ENCODE peak calls at places on chromosomes 4 and X, in four cellular contexts. I, T, K and M are unnamed samples.
A peak's percentile ranks its signal among the peaks of the same experiment; 100 is the strongest.

GRCh38 chr4:54277691-54278090 is 48.6 kb downstream of the PDGFRA start:
- DNase-seq in I (no peak), T (no peak), K (no peak), M (no peak)

GRCh38 chr4:105414316-105414715 is 59.5 kb downstream of the PPA2 start:
- DNase-seq in I (no peak), T (no peak), K (no peak), M (no peak)

GRCh38 chrX:103404225-103405008 is 28.1 kb downstream of the BEX3 start:
- DNase-seq in I (peak; percentile 60), T (peak; percentile 32), K (peak; percentile 29), M (peak; percentile 88)

GRCh38 chrX:83469551-83469950 is 38.5 kb upstream of the POU3F4 start:
- DNase-seq in I (peak; percentile 6), T (no peak), K (no peak), M (peak; percentile 0)

GRCh38 chr4:37922323-37922722 is 31.4 kb downstream of the TBC1D1 start:
- DNase-seq in I (no peak), T (no peak), K (no peak), M (no peak)

GRCh38 chrX:150649096-150649870 is 43.9 kb upstream of the MTMR1 start:
- DNase-seq in I (no peak), T (no peak), K (no peak), M (peak; percentile 43)

GRCh38 chr4:31674313-31674947 is 954.3 kb downstream of the PCDH7 start:
- DNase-seq in I (no peak), T (no peak), K (no peak), M (no peak)

GRCh38 chr4:155497306-155497705 is 120.5 kb upstream of the MAP9 start:
- DNase-seq in I (no peak), T (no peak), K (no peak), M (no peak)

GRCh38 chr4:168731006-168731636 is 234.3 kb downstream of the PALLD start:
- DNase-seq in I (no peak), T (no peak), K (no peak), M (no peak)

GRCh38 chr4:81346719-81347118 is 125.0 kb downstream of the RASGEF1B start:
- DNase-seq in I (no peak), T (no peak), K (no peak), M (no peak)

GRCh38 chr4:87007345-87008181 is 72.8 kb downstream of the AFF1 start:
- DNase-seq in I (no peak), T (peak; percentile 56), K (no peak), M (no peak)

GRCh38 chr4:104938624-104939023 is 208.1 kb upstream of the TET2 start:
- DNase-seq in I (no peak), T (no peak), K (no peak), M (no peak)

GRCh38 chr4:15162465-15163283 is 160.4 kb downstream of the CPEB2 start:
- DNase-seq in I (peak; percentile 15), T (no peak), K (no peak), M (no peak)

GRCh38 chr4:105145913-105146285 is 777 bp upstream of the TET2 start:
- DNase-seq in I (no peak), T (no peak), K (no peak), M (no peak)

GRCh38 chrX:46770817-46771163 is 11.9 kb upstream of the SLC9A7 start:
- DNase-seq in I (no peak), T (no peak), K (no peak), M (no peak)

GRCh38 chrX:44456685-44457084 is 86.0 kb downstream of the FUNDC1 start:
- DNase-seq in I (no peak), T (no peak), K (no peak), M (no peak)

GRCh38 chrX:152819732-152820131 is 10.8 kb downstream of the CETN2 start:
- DNase-seq in I (no peak), T (no peak), K (no peak), M (no peak)

GRCh38 chrX:69503835-69504625 is at the start of gene NALF2:
- DNase-seq in I (peak; percentile 59), T (peak; percentile 19), K (no peak), M (peak; percentile 76)

GRCh38 chr4:10201356-10202223 is 85.0 kb upstream of the WDR1 start:
- DNase-seq in I (no peak), T (peak; percentile 49), K (no peak), M (no peak)

GRCh38 chr4:155005395-155006087 is 202.9 kb upstream of the NPY2R start:
- DNase-seq in I (no peak), T (no peak), K (no peak), M (no peak)

GRCh38 chr4:18020145-18020670 is 1.3 kb downstream of the LCORL start:
- DNase-seq in I (no peak), T (no peak), K (no peak), M (no peak)

GRCh38 chr4:87058272-87059073 is 123.7 kb downstream of the AFF1 start:
- DNase-seq in I (no peak), T (peak; percentile 39), K (no peak), M (peak; percentile 10)

GRCh38 chrX:139691493-139691842 is 16.5 kb downstream of the MCF2 start:
- DNase-seq in I (no peak), T (no peak), K (no peak), M (no peak)

GRCh38 chrX:1555370-1555769 is 18.4 kb upstream of the P2RY8 start:
- DNase-seq in I (no peak), T (no peak), K (no peak), M (no peak)

GRCh38 chr4:170198742-170199141 is 109.0 kb upstream of the AADAT start:
- DNase-seq in I (no peak), T (no peak), K (no peak), M (no peak)

GRCh38 chrX:72714471-72714916 is 388 bp upstream of the PHKA1 start:
- DNase-seq in I (peak; percentile 12), T (no peak), K (peak; percentile 9), M (peak; percentile 41)

GRCh38 chr4:21802406-21802805 is 146.2 kb downstream of the KCNIP4 start:
- DNase-seq in I (no peak), T (no peak), K (no peak), M (peak; percentile 10)
- TF ChIP-seq RNF2 in I (no peak), T (no peak), K (no peak), M (no peak)

GRCh38 chr4:94639298-94639697 is 118.5 kb upstream of the BMPR1B start:
- DNase-seq in I (no peak), T (no peak), K (no peak), M (no peak)

GRCh38 chr4:94634266-94634665 is 123.5 kb upstream of the BMPR1B start:
- DNase-seq in I (no peak), T (no peak), K (no peak), M (no peak)

GRCh38 chr4:94635172-94635571 is 122.6 kb upstream of the BMPR1B start:
- DNase-seq in I (no peak), T (no peak), K (no peak), M (no peak)

GRCh38 chr4:94640151-94640550 is 117.6 kb upstream of the BMPR1B start:
- DNase-seq in I (no peak), T (no peak), K (no peak), M (no peak)

GRCh38 chr4:94636004-94636403 is 121.8 kb upstream of the BMPR1B start:
- DNase-seq in I (no peak), T (no peak), K (no peak), M (no peak)
- TF ChIP-seq RNF2 in I (no peak), T (no peak), K (no peak), M (no peak)

GRCh38 chr4:118770741-118771187 is 65.2 kb downstream of the SEC24D start:
- DNase-seq in I (no peak), T (no peak), K (no peak), M (no peak)

GRCh38 chr4:118774989-118775388 is 60.9 kb downstream of the SEC24D start:
- DNase-seq in I (no peak), T (no peak), K (no peak), M (no peak)

GRCh38 chr4:118773082-118773792 is 62.7 kb downstream of the SEC24D start:
- DNase-seq in I (no peak), T (no peak), K (no peak), M (no peak)

GRCh38 chr4:118774321-118774720 is 61.6 kb downstream of the SEC24D start:
- DNase-seq in I (no peak), T (no peak), K (no peak), M (no peak)

GRCh38 chr4:118772149-118773081 is 63.5 kb downstream of the SEC24D start:
- DNase-seq in I (peak; percentile 18), T (peak; percentile 12), K (no peak), M (peak; percentile 44)
- TF ChIP-seq RNF2 in I (no peak), T (no peak), K (no peak), M (no peak)

GRCh38 chr4:88112856-88113255 is 45.6 kb downstream of the ABCG2 start:
- DNase-seq in I (peak; percentile 50), T (no peak), K (no peak), M (no peak)

GRCh38 chr4:88109123-88109864 is 49.1 kb downstream of the ABCG2 start:
- DNase-seq in I (peak; percentile 93), T (no peak), K (no peak), M (no peak)

GRCh38 chr4:88107406-88108107 is 50.9 kb downstream of the ABCG2 start:
- DNase-seq in I (peak; percentile 99), T (no peak), K (no peak), M (peak; percentile 73)

GRCh38 chr4:88108747-88109122 is 49.7 kb downstream of the ABCG2 start:
- DNase-seq in I (no peak), T (no peak), K (no peak), M (no peak)

GRCh38 chr4:88110826-88111225 is 47.6 kb downstream of the ABCG2 start:
- DNase-seq in I (peak; percentile 51), T (no peak), K (no peak), M (peak; percentile 6)
- TF ChIP-seq RNF2 in I (no peak), T (no peak), K (no peak), M (no peak)